ENCODE peak calls at places on chromosomes 13 and 19, in eight cellular contexts. H, S, L, K, V, A, Y and F are unnamed samples.

GRCh38 chr13:66427330-66427990 is 802.7 kb downstream of the PCDH9 start:
- DNase-seq in H (no peak), S (no peak), L (no peak), K (no peak), V (no peak), A (no peak), Y (no peak), F (no peak)

GRCh38 chr13:97028441-97029299 is 34.4 kb upstream of the OXGR1 start:
- DNase-seq in H (peak; percentile 69), S (peak; percentile 41), L (peak; percentile 67), K (peak; percentile 37), V (peak; percentile 12), A (peak; percentile 50), Y (peak; percentile 60), F (no peak)

GRCh38 chr13:74870865-74871264 is 611.1 kb downstream of the TBC1D4 start:
- DNase-seq in H (no peak), S (peak; percentile 63), L (no peak), K (no peak), V (no peak), A (no peak), Y (no peak), F (no peak)

GRCh38 chr13:107099661-107100060 is 531.7 kb upstream of the ARGLU1 start:
- DNase-seq in H (no peak), S (no peak), L (no peak), K (no peak), V (peak; percentile 83), A (no peak), Y (no peak), F (no peak)

GRCh38 chr13:97020194-97020593 is 25.9 kb upstream of the OXGR1 start:
- DNase-seq in H (no peak), S (no peak), L (no peak), K (no peak), V (no peak), A (no peak), Y (no peak), F (no peak)

GRCh38 chr13:98511435-98511834 is 65.5 kb downstream of the STK24 start:
- DNase-seq in H (no peak), S (no peak), L (no peak), K (no peak), V (no peak), A (no peak), Y (no peak), F (no peak)

GRCh38 chr13:61700663-61701062 is 285.0 kb upstream of the PCDH20 start:
- DNase-seq in H (no peak), S (no peak), L (peak; percentile 27), K (no peak), V (no peak), A (no peak), Y (no peak), F (no peak)

GRCh38 chr19:33713194-33713593 is 83.5 kb upstream of the KCTD15 start:
- DNase-seq in H (no peak), S (no peak), L (no peak), K (no peak), V (no peak), A (no peak), Y (no peak), F (no peak)

GRCh38 chr13:33213797-33214196 is 71.8 kb downstream of the STARD13 start:
- DNase-seq in H (no peak), S (no peak), L (peak; percentile 53), K (no peak), V (peak; percentile 59), A (no peak), Y (no peak), F (no peak)

GRCh38 chr19:7925171-7925837 is 631 bp downstream of the CTXN1 start:
- DNase-seq in H (peak; percentile 94), S (no peak), L (peak; percentile 89), K (peak; percentile 76), V (peak; percentile 16), A (peak; percentile 90), Y (peak; percentile 61), F (no peak)

GRCh38 chr13:47049276-47049989 is 152.6 kb upstream of the HTR2A start:
- DNase-seq in H (no peak), S (no peak), L (no peak), K (no peak), V (no peak), A (no peak), Y (no peak), F (no peak)

GRCh38 chr19:32138416-32138815 is 207.0 kb upstream of the ZNF507 start:
- DNase-seq in H (no peak), S (no peak), L (peak; percentile 18), K (peak; percentile 21), V (no peak), A (no peak), Y (no peak), F (no peak)

GRCh38 chr19:51664997-51665396 is 18.4 kb upstream of the SIGLEC14 start:
- DNase-seq in H (no peak), S (peak; percentile 34), L (no peak), K (no peak), V (no peak), A (no peak), Y (no peak), F (no peak)

GRCh38 chr13:40777166-40777956 is 6.4 kb upstream of the MRPS31 start:
- DNase-seq in H (peak; percentile 60), S (peak; percentile 47), L (peak; percentile 88), K (peak; percentile 35), V (peak; percentile 36), A (peak; percentile 49), Y (peak; percentile 44), F (no peak)

GRCh38 chr19:11125994-11126685 is 29.4 kb downstream of the SPC24 start:
- DNase-seq in H (peak; percentile 82), S (no peak), L (peak; percentile 92), K (peak; percentile 57), V (peak; percentile 19), A (peak; percentile 78), Y (peak; percentile 64), F (no peak)

GRCh38 chr13:39527301-39527700 is 75.7 kb downstream of the LHFPL6 start:
- DNase-seq in H (no peak), S (no peak), L (no peak), K (no peak), V (no peak), A (no peak), Y (no peak), F (no peak)
- H2AFZ ChIP-seq in H (peak overlapping the region; percentile 38), S (no peak overlapping the region), L (no peak overlapping the region), K (no peak overlapping the region), V (no peak overlapping the region), A (no peak overlapping the region), Y (no peak overlapping the region), F (no peak overlapping the region)

GRCh38 chr19:3094638-3095374 is 644 bp downstream of the GNA11 start:
- DNase-seq in H (no peak), S (peak; percentile 27), L (no peak), K (no peak), V (no peak), A (peak; percentile 48), Y (no peak), F (no peak)
- H2AFZ ChIP-seq in H (no peak overlapping the region), S (no peak overlapping the region), L (no peak overlapping the region), K (no peak overlapping the region), V (no peak overlapping the region), A (peak overlapping the region; percentile 55), Y (no peak overlapping the region), F (no peak overlapping the region)

GRCh38 chr19:54189668-54190502 is 505 bp upstream of the MBOAT7 start:
- DNase-seq in H (peak; percentile 94), S (peak; percentile 100), L (peak; percentile 100), K (peak; percentile 87), V (peak; percentile 99), A (peak; percentile 100), Y (peak; percentile 100), F (peak; percentile 100)

GRCh38 chr19:54190503-54190941 is 586 bp upstream of the TSEN34 start:
- DNase-seq in H (peak; percentile 83), S (peak; percentile 99), L (peak; percentile 99), K (peak; percentile 68), V (peak; percentile 97), A (peak; percentile 100), Y (peak; percentile 98), F (peak; percentile 96)

GRCh38 chr19:54191671-54192453 is 754 bp downstream of the TSEN34 start:
- DNase-seq in H (no peak), S (no peak), L (no peak), K (no peak), V (no peak), A (no peak), Y (peak; percentile 34), F (no peak)

GRCh38 chr19:54192972-54193371 is 1.9 kb downstream of the TSEN34 start:
- DNase-seq in H (no peak), S (no peak), L (no peak), K (peak; percentile 8), V (no peak), A (no peak), Y (no peak), F (no peak)

DNA sequence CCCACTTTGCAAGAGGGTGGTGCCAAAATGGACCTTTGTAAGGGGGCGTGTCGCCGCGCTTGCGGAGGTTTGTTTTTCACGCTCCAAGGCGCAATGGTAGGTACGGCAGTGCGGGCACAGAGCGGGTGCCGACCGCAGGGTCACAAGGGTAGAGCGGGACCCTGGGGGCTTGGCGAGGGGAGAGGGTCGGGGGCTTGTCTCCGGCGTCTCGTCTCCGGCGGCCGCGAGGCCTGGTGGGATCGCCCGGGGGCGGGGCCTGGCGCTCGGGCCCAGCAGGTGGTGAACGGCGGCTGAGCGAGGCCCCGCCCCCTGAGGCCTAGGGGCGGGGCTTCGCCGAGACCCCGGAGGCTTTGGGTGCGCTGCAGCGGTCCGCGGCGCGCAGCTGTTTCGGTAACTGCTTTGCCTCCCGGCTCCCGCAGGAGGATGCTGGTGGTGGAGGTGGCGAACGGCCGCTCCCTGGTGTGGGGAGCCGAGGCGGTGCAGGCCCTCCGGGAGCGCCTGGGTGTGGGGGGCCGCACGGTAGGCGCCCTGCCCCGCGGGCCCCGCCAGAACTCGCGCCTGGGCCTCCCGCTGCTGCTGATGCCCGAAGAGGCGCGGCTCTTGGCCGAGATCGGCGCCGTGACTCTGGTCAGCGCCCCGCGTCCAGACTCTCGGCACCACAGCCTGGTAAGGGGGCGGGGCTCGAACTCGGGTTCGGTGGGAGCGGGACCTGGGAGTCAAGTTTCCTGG is at the start of gene TSEN34:
- DNase-seq in H (peak; percentile 90), S (peak; percentile 84), L (peak; percentile 88), K (peak; percentile 77), V (peak; percentile 27), A (peak; percentile 89), Y (no peak), F (no peak)
- H2AFZ ChIP-seq in H (peak within 1 kb of the TSS; percentile 96), S (peak within 1 kb of the TSS; percentile 95), L (peak within 1 kb of the TSS; percentile 86), K (peak within 1 kb of the TSS; percentile 98), V (peak within 1 kb of the TSS; percentile 93), A (peak within 1 kb of the TSS; percentile 83), Y (peak within 1 kb of the TSS; percentile 78), F (peak within 1 kb of the TSS; percentile 98)

DNA sequence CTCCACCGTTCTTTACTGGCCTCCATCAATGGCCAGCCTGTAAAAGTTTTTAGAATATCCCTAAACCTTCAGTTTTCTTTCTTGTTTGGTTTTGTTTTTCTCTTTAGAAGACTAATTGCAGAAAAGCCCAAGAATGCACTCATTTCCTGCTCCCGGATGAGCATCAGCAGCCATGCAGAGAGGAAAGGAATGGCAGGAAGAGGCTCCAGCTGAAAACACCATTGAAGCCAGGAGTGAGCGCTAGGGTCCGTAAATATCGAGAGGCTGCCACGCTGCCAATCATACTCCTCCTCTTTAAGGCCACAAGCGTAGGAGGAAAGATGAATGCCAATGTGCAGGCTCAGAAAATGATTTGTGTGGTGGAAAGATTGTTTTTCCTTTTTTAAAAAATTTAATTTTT is 57.4 kb upstream of the UBE2L5 start:
- DNase-seq in H (no peak), S (no peak), L (peak; percentile 35), K (no peak), V (peak; percentile 28), A (no peak), Y (no peak), F (no peak)
- H2AFZ ChIP-seq in H (peak overlapping the region; percentile 89), S (peak overlapping the region; percentile 22), L (peak overlapping the region; percentile 52), K (no peak overlapping the region), V (peak overlapping the region; percentile 73), A (no peak overlapping the region), Y (no peak overlapping the region), F (peak overlapping the region; percentile 55)

GRCh38 chr13:110723598-110723997 is 10.1 kb downstream of the ING1 start:
- DNase-seq in H (no peak), S (no peak), L (no peak), K (no peak), V (no peak), A (no peak), Y (no peak), F (no peak)
- H2AFZ ChIP-seq in H (no peak overlapping the region), S (no peak overlapping the region), L (no peak overlapping the region), K (no peak overlapping the region), V (no peak overlapping the region), A (no peak overlapping the region), Y (no peak overlapping the region), F (no peak overlapping the region)